ENCODE peak calls at places on chromosomes 1 and 21, in ten cellular contexts. E is CD4-positive, CD25-positive, alpha-beta regulatory T cell; Z is CD8-positive, alpha-beta T cell; Y is activated CD8-positive, alpha-beta T cell treated with anti-CD3 and anti-CD28 coated beads for 36 hours; K is HCT116; L is hypothalamus; P is upper lobe of right lung; O is C1 segment of cervical spinal cord; N is activated CD4-positive, alpha-beta T cell treated with anti-CD3 and anti-CD28 coated beads for 24 hours; X is GM04503. H is an unnamed sample.

GRCh38 chr1:9881838-9882249 is 28.2 kb downstream of the CTNNBIP1 start:
- DNase-seq in Z (no peak), X (peak), K (no peak), E (no peak), N (no peak), P (no peak), L (no peak), O (no peak), Y (no peak), H (peak)

GRCh38 chr1:70396607-70397006 is 14.5 kb upstream of the CTH start:
- DNase-seq in E (no peak), N (no peak), Y (no peak), P (no peak), Z (no peak), L (no peak), X (no peak), O (no peak), K (no peak), H (no peak)

GRCh38 chr1:101228424-101229134 is 8.2 kb upstream of the S1PR1 start:
- DNase-seq in N (no peak), L (no peak), P (no peak), X (no peak), Y (no peak), K (no peak), Z (no peak), O (no peak), E (no peak), H (no peak)

GRCh38 chr1:36910281-36910725 is 124.0 kb downstream of the GRIK3 start:
- DNase-seq in O (no peak), Y (no peak), P (no peak), L (no peak), K (no peak), X (no peak), N (no peak), E (no peak), Z (peak), H (no peak)

GRCh38 chr1:245085508-245086095 is 69.2 kb upstream of the KIF26B start:
- DNase-seq in K (peak), O (no peak), Y (peak), P (no peak), N (no peak), X (peak), L (no peak), Z (no peak), E (no peak), H (peak)

GRCh38 chr1:50419192-50419906 is 3.9 kb downstream of the DMRTA2 start:
- DNase-seq in P (no peak), L (no peak), X (no peak), N (no peak), Y (no peak), E (no peak), O (no peak), Z (no peak), K (no peak), H (no peak)

GRCh38 chr1:70864302-70864701 is 183.3 kb downstream of the PTGER3 start:
- DNase-seq in E (no peak), O (no peak), P (no peak), N (no peak), L (no peak), K (no peak), Z (no peak), Y (no peak), X (peak), H (peak)

GRCh38 chr1:26336477-26337205 is 17.3 kb downstream of the CRYBG2 start:
- DNase-seq in X (no peak), P (peak), Z (peak), E (peak), Y (peak), N (peak), O (peak), L (no peak), K (peak), H (no peak)

GRCh38 chr1:244291171-244291866 is 160.4 kb downstream of the ADSS2 start:
- DNase-seq in E (no peak), Z (no peak), O (no peak), Y (no peak), X (no peak), L (no peak), N (no peak), P (no peak), K (no peak), H (no peak)

GRCh38 chr21:30083120-30083945 is 83.3 kb downstream of the CLDN17 start:
- DNase-seq in L (no peak), N (no peak), K (no peak), Y (no peak), E (no peak), O (no peak), Z (no peak), P (no peak), X (no peak), H (no peak)

GRCh38 chr1:62175568-62176179 is 19.0 kb upstream of the L1TD1 start:
- DNase-seq in N (no peak), E (peak), X (no peak), P (peak), K (peak), Y (peak), O (no peak), L (peak), Z (no peak), H (peak)

GRCh38 chr1:11761988-11762406 is at the start of gene C1orf167:
- DNase-seq in X (no peak), E (no peak), N (peak), L (no peak), Z (no peak), Y (peak), K (no peak), O (no peak), P (no peak), H (no peak)

GRCh38 chr1:48674641-48675040 is 102.0 kb downstream of the BEND5 start:
- DNase-seq in Y (no peak), N (no peak), K (no peak), P (no peak), E (no peak), Z (no peak), X (no peak), O (no peak), L (no peak), H (no peak)

GRCh38 chr1:77222496-77222895 is 3.3 kb upstream of the PIGK start:
- DNase-seq in N (no peak), X (no peak), L (no peak), O (no peak), P (no peak), Y (no peak), K (no peak), Z (no peak), E (no peak), H (no peak)

GRCh38 chr1:85307987-85308836 is 31.8 kb upstream of the BCL10 start:
- DNase-seq in O (peak), E (peak), L (peak), K (peak), Z (peak), P (peak), N (peak), X (no peak), Y (peak), H (peak)

GRCh38 chr21:25639167-25639921 is at the start of gene JAM2:
- DNase-seq in O (peak), Z (peak), K (no peak), P (peak), X (no peak), L (peak), Y (peak), E (peak), N (peak), H (no peak)

GRCh38 chr1:23957096-23957495 is 2.5 kb upstream of the PNRC2 start:
- DNase-seq in K (no peak), L (no peak), E (no peak), Y (no peak), P (no peak), X (no peak), N (no peak), Z (no peak), O (no peak), H (no peak)

GRCh38 chr1:151739590-151740355 is 18.5 kb downstream of the RIIAD1 start:
- DNase-seq in Y (no peak), X (no peak), N (no peak), Z (no peak), O (no peak), P (no peak), L (no peak), E (no peak), K (no peak), H (no peak)

GRCh38 chr1:210001751-210002150 is 63.7 kb downstream of the SYT14 start:
- DNase-seq in Y (no peak), L (no peak), X (no peak), N (no peak), E (no peak), O (no peak), Z (no peak), K (no peak), P (no peak), H (no peak)

GRCh38 chr1:71303617-71304041 is 222.8 kb upstream of the ZRANB2 start:
- DNase-seq in X (no peak), L (no peak), Z (no peak), P (no peak), N (no peak), Y (no peak), K (no peak), O (no peak), E (no peak), H (no peak)

GRCh38 chr1:12249181-12249580 is 19.4 kb downstream of the VPS13D start:
- DNase-seq in P (no peak), K (no peak), X (peak), Z (no peak), N (no peak), L (no peak), E (no peak), Y (no peak), O (no peak), H (peak)

GRCh38 chr1:960371-961131 is at the start of gene KLHL17:
- DNase-seq in K (no peak), P (peak), E (peak), Y (peak), O (peak), N (peak), Z (peak), X (no peak), L (peak), H (no peak)

GRCh38 chr1:8989821-8990220 is 36.4 kb downstream of the SLC2A7 start:
- DNase-seq in Y (peak), O (no peak), P (no peak), E (no peak), N (no peak), Z (no peak), K (no peak), L (no peak), X (no peak), H (no peak)

GRCh38 chr1:242629396-242629795 is 104.9 kb upstream of the PLD5 start:
- DNase-seq in O (no peak), K (no peak), X (no peak), N (no peak), L (no peak), Z (no peak), P (no peak), Y (no peak), E (no peak), H (no peak)

GRCh38 chr1:231272880-231273279 is 31.9 kb downstream of the GNPAT start:
- DNase-seq in P (peak), O (no peak), X (peak), Z (no peak), K (no peak), N (no peak), Y (peak), L (no peak), E (no peak), H (no peak)

GRCh38 chr1:165253818-165254254 is 102.7 kb downstream of the LMX1A start:
- DNase-seq in Z (no peak), L (no peak), N (no peak), P (no peak), O (no peak), Y (no peak), E (no peak), X (no peak), K (no peak), H (no peak)